ENCODE peak calls at places on chromosomes 16 and 17, in six cellular contexts. E is ovary, T is gastrocnemius medialis, N is WTC11, I is heart right ventricle, H is astrocyte of the spinal cord. R is an unnamed sample.

GRCh38 chr16:86662195-86662594 is 83.8 kb downstream of the FOXL1 start:
- DNase-seq in I (no peak), N (no peak), H (no peak), T (no peak), E (no peak), R (no peak)

GRCh38 chr17:66661411-66661843 is 173.5 kb upstream of the CACNG5 start:
- DNase-seq in E (no peak), T (peak), N (no peak), H (peak), I (no peak), R (peak)

GRCh38 chr16:86515780-86516617 is 5.7 kb downstream of the FOXF1 start:
- DNase-seq in E (no peak), T (no peak), H (peak), N (no peak), I (no peak), R (no peak)

GRCh38 chr16:85615014-85615851 is 2.1 kb downstream of the GSE1 start:
- DNase-seq in H (no peak), I (peak), T (peak), N (peak), E (no peak), R (peak)

GRCh38 chr16:56933828-56934598 is 2.1 kb downstream of the HERPUD1 start:
- DNase-seq in N (no peak), E (no peak), H (no peak), T (no peak), I (no peak), R (no peak)

GRCh38 chr16:57694191-57694555 is 433 bp upstream of the DRC7 start:
- DNase-seq in H (no peak), I (no peak), T (no peak), N (no peak), E (no peak), R (no peak)

GRCh38 chr16:69804283-69804682 is 42.2 kb downstream of the WWP2 start:
- DNase-seq in H (no peak), N (no peak), T (no peak), E (no peak), I (no peak), R (no peak)

GRCh38 chr17:81735181-81736102 is 23.4 kb downstream of the SLC25A10 start:
- DNase-seq in I (no peak), H (no peak), E (no peak), T (no peak), N (no peak), R (peak)

GRCh38 chr16:57807968-57808528 is 5.8 kb upstream of the KIFC3 start:
- DNase-seq in I (peak), E (peak), N (peak), T (peak), H (peak), R (peak)

GRCh38 chr17:82779541-82779940 is 27.7 kb downstream of the TBCD start:
- DNase-seq in I (no peak), E (no peak), H (no peak), N (no peak), T (no peak), R (no peak)

GRCh38 chr16:74601131-74601871 is 5.6 kb downstream of the GLG1 start:
- DNase-seq in I (no peak), H (no peak), N (no peak), E (no peak), T (no peak), R (no peak)

GRCh38 chr16:23188911-23189310 is 6.4 kb downstream of the SCNN1G start:
- DNase-seq in H (no peak), E (no peak), T (no peak), I (no peak), N (no peak), R (no peak)

DNA sequence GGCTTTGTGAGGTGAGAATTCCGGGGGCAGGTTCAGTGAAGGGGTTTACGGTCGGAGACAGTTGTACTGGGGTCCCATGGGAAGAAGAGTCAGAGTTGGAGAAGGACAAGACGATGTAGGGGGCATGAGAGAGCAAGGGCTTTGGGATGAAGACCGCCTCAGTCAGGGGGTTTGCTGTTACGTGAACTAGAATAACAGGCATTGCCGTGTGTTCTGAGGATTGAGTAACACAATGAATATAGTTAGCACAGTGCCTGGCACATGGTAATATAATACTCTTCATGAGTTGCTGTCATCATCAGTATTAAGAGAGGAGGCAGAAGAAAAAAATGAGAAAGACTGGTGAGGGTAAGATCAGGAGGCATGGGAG is 577 bp downstream of the ZNF646 start:
- DNase-seq in T (no peak), E (no peak), N (no peak), I (no peak), H (no peak), R (no peak)
- TF ChIP-seq CTCF in T (no peak), E (no peak), N (no peak), I (no peak), H (no peak), R (no peak)

GRCh38 chr17:20314834-20315233 is 152.5 kb downstream of the LGALS9B start:
- DNase-seq in E (no peak), N (no peak), T (no peak), H (no peak), I (no peak), R (no peak)

GRCh38 chr17:20315821-20316220 is 151.5 kb downstream of the LGALS9B start:
- DNase-seq in T (no peak), H (peak), I (no peak), E (no peak), N (no peak), R (no peak)

GRCh38 chr17:20313891-20314290 is 153.4 kb downstream of the LGALS9B start:
- DNase-seq in H (no peak), I (no peak), N (no peak), T (no peak), E (no peak), R (no peak)

GRCh38 chr17:20315321-20315720 is 152.0 kb downstream of the LGALS9B start:
- DNase-seq in N (no peak), H (no peak), T (no peak), I (no peak), E (no peak), R (no peak)

GRCh38 chr17:20313306-20313705 is 154.0 kb downstream of the LGALS9B start:
- DNase-seq in H (no peak), T (no peak), N (no peak), E (no peak), I (no peak), R (no peak)
- TF ChIP-seq CTCF in H (no peak), T (no peak), N (no peak), E (no peak), I (no peak), R (no peak)

GRCh38 chr16:27326738-27327585 is 13.2 kb downstream of the IL4R start:
- DNase-seq in N (peak), H (peak), E (no peak), T (peak), I (peak), R (peak)
- TF ChIP-seq CTCF in N (no peak), H (no peak), E (no peak), T (no peak), I (peak), R (peak)

DNA sequence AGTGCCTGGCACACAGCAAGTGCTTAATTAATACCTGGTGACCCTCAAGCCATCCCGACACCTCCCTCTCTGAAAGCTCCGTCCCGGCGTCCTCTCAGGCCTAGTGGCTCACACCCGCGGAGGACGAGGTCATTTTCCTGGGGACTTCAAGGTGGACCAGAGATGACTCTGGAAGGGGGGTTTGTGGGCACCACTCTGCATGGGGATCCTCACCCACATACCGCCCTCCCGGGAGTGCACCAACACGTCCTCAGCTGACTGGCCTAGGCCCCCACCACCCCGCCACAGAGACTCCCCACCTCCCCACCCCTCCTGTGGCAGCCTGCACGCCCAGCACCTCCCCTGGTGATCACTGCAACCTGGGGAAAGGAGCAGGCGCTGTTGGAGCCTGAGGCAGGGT is 2.5 kb upstream of the SOX8 start:
- DNase-seq in E (no peak), T (no peak), N (no peak), I (no peak), H (no peak), R (no peak)
- TF ChIP-seq CTCF in E (no peak), T (no peak), N (no peak), I (no peak), H (no peak), R (no peak)

DNA sequence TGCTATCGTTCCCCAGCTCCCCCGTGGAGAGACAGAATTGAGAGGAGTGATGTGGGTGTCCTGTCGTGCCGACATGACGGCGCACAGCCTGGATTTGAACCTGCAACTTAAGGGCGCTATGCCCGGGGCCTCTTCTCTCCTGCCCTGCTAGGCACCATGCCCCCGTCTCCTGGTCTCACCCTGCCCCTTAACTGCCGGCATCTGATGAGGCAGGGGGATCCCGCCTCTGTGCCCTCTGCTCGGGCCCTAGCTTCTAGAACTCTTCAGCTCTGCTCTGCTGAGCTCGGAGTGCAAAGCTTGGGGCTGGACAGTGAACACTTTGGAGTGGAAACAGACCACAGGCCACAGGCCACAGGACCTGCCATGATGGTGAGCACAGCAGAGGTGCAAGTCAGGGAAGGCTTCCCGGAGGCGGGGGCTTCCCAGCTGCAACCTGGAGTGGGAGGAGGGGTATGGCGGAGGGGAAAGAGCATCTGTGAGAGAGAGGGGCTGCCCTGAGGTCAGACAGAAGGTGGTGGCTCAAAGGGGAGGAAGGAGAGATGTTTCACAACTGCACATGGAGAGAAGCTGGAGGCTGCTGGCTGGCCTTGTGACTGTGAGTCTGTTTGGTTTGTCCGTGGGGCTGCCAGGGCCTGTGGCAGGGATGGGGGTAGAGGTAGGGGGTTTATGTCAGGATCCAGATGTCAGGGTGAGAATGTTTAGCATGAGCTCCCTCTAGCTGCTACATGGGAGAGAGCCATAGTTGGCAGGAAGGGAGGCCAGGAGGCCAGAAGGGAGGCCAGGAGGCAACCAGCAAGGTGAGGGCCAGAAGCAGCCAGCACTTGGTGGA is 107.8 kb downstream of the CRLF3 start:
- DNase-seq in H (no peak), T (no peak), E (no peak), N (peak), I (no peak), R (no peak)
- TF ChIP-seq CTCF in H (peak), T (no peak), E (no peak), N (no peak), I (no peak), R (no peak)

GRCh38 chr17:75260679-75261335 is 599 bp downstream of the GGA3 start:
- DNase-seq in E (no peak), H (no peak), T (no peak), N (peak), I (no peak), R (no peak)
- TF ChIP-seq CTCF in E (no peak), H (peak), T (peak), N (no peak), I (no peak), R (no peak)

GRCh38 chr17:37200497-37200896 is 175.3 kb upstream of the C17orf78 start:
- DNase-seq in N (no peak), I (no peak), H (no peak), E (no peak), T (no peak), R (no peak)
- TF ChIP-seq CTCF in N (no peak), I (no peak), H (no peak), E (no peak), T (no peak), R (no peak)

GRCh38 chr16:88316941-88317618 is 65.7 kb upstream of the ZNF469 start:
- DNase-seq in T (no peak), I (no peak), E (no peak), N (no peak), H (no peak), R (no peak)
- TF ChIP-seq CTCF in T (no peak), I (no peak), E (no peak), N (no peak), H (no peak), R (no peak)

GRCh38 chr16:12195296-12195695 is 218.8 kb downstream of the SNX29 start:
- DNase-seq in E (no peak), T (no peak), N (no peak), I (no peak), H (no peak), R (no peak)
- TF ChIP-seq CTCF in E (no peak), T (no peak), N (no peak), I (no peak), H (no peak), R (no peak)

GRCh38 chr16:81595676-81596292 is 151.2 kb downstream of the CMIP start:
- DNase-seq in I (no peak), H (peak), E (no peak), N (no peak), T (no peak), R (no peak)

GRCh38 chr16:81600275-81600674 is 155.7 kb downstream of the CMIP start:
- DNase-seq in I (no peak), E (no peak), T (no peak), H (peak), N (no peak), R (peak)

GRCh38 chr16:81597079-81597658 is 152.6 kb downstream of the CMIP start:
- DNase-seq in E (no peak), T (no peak), H (no peak), N (no peak), I (no peak), R (no peak)

GRCh38 chr16:81599034-81599744 is 154.6 kb downstream of the CMIP start:
- DNase-seq in N (no peak), I (no peak), E (no peak), T (no peak), H (no peak), R (peak)

GRCh38 chr16:81598083-81598482 is 153.5 kb downstream of the CMIP start:
- DNase-seq in T (no peak), H (no peak), N (no peak), I (no peak), E (no peak), R (no peak)
- TF ChIP-seq CTCF in T (no peak), H (no peak), N (no peak), I (no peak), E (no peak), R (no peak)

R was measured in MCF 10A.